ENCODE peak calls at places on chromosomes 4 and X, in nine cellular contexts. P, T, E, Y, I, L, V, Z and F are unnamed samples.

GRCh38 chr4:139835006-139835405 is 169.4 kb downstream of the MGST2 start:
- DNase-seq in V (no peak), Y (no peak), E (no peak), Z (no peak), P (no peak), L (no peak), T (no peak), I (no peak), F (no peak)

GRCh38 chr4:143023519-143023918 is 161.2 kb upstream of the USP38 start:
- DNase-seq in Y (no peak), T (no peak), Z (no peak), L (no peak), I (no peak), P (no peak), V (no peak), E (no peak), F (no peak)

GRCh38 chr4:145505945-145506344 is 24.3 kb downstream of the SMAD1 start:
- DNase-seq in E (no peak), Z (no peak), P (no peak), V (no peak), I (no peak), L (no peak), Y (no peak), T (no peak), F (no peak)

GRCh38 chrX:116379854-116380253 is 56.6 kb upstream of the SLC6A14 start:
- DNase-seq in E (no peak), P (no peak), L (peak; percentile 31), Y (no peak), T (no peak), Z (peak; percentile 6), V (no peak), I (no peak), F (no peak)

GRCh38 chr4:169106696-169107229 is 96.7 kb upstream of the CBR4 start:
- DNase-seq in I (no peak), Z (no peak), Y (no peak), V (no peak), P (no peak), E (no peak), T (no peak), L (no peak), F (no peak)

GRCh38 chr4:63919636-63920365 is 489.4 kb downstream of the TECRL start:
- DNase-seq in E (no peak), L (no peak), I (no peak), T (no peak), P (no peak), Z (no peak), V (peak; percentile 26), Y (no peak), F (no peak)

GRCh38 chrX:22109442-22109841 is 77.3 kb downstream of the PHEX start:
- DNase-seq in I (no peak), E (no peak), Y (no peak), L (no peak), V (no peak), T (no peak), P (no peak), Z (no peak), F (no peak)

GRCh38 chr4:7967063-7967440 is 27.4 kb upstream of the AFAP1 start:
- DNase-seq in L (no peak), E (no peak), T (no peak), Y (no peak), V (no peak), P (no peak), Z (no peak), I (no peak), F (no peak)

GRCh38 chrX:75086731-75087195 is 69.3 kb downstream of the ABCB7 start:
- DNase-seq in V (no peak), Y (no peak), L (no peak), I (no peak), P (no peak), Z (no peak), E (no peak), T (no peak), F (no peak)

GRCh38 chr4:151766691-151767090 is 5.9 kb upstream of the GATB start:
- DNase-seq in Y (no peak), L (no peak), I (no peak), E (no peak), T (no peak), Z (no peak), P (no peak), V (no peak), F (no peak)

GRCh38 chr4:189740873-189741272 is 199.8 kb upstream of the FRG1 start:
- DNase-seq in V (no peak), I (no peak), P (no peak), Z (no peak), T (no peak), L (no peak), E (no peak), Y (no peak), F (no peak)

GRCh38 chrX:103608305-103608963 is 671 bp downstream of the TCEAL3 start:
- DNase-seq in E (no peak), L (no peak), I (no peak), Y (no peak), V (no peak), Z (peak; percentile 13), P (peak; percentile 62), T (no peak), F (no peak)

GRCh38 chrX:39258331-39258730 is 457.1 kb downstream of the MID1IP1 start:
- DNase-seq in L (no peak), T (no peak), P (no peak), Y (no peak), I (no peak), E (no peak), Z (no peak), V (no peak), F (no peak)

GRCh38 chrX:94455782-94456181 is 781.8 kb downstream of the FAM133A start:
- DNase-seq in Y (no peak), L (no peak), E (no peak), P (no peak), Z (no peak), T (no peak), I (no peak), V (no peak), F (no peak)

GRCh38 chrX:265502-265901 is 15.7 kb upstream of the PLCXD1 start:
- DNase-seq in P (peak; percentile 42), L (no peak), Y (no peak), E (no peak), T (no peak), Z (no peak), I (no peak), V (peak; percentile 49), F (no peak)

GRCh38 chr4:80240976-80241375 is 25.5 kb upstream of the FGF5 start:
- DNase-seq in V (no peak), L (no peak), I (no peak), Z (no peak), E (no peak), T (no peak), P (no peak), Y (no peak), F (no peak)

GRCh38 chr4:145481164-145481941 is at the start of gene SMAD1:
- DNase-seq in Z (peak; percentile 89), L (peak; percentile 72), T (peak; percentile 80), I (peak; percentile 76), V (peak; percentile 90), P (peak; percentile 93), E (peak; percentile 51), Y (peak; percentile 86), F (peak; percentile 48)

GRCh38 chr4:169266661-169267060 is 4.1 kb downstream of the SH3RF1 start:
- DNase-seq in Y (no peak), E (no peak), L (no peak), I (no peak), P (no peak), Z (no peak), T (no peak), V (no peak), F (no peak)

GRCh38 chr4:48216563-48216962 is 53.1 kb downstream of the TEC start:
- DNase-seq in E (no peak), Y (no peak), P (no peak), V (no peak), Z (no peak), T (no peak), I (no peak), L (no peak), F (no peak)

GRCh38 chr4:179353791-179354190 is 1911.6 kb upstream of the AGA start:
- DNase-seq in V (no peak), P (no peak), E (no peak), I (no peak), T (no peak), L (no peak), Z (no peak), Y (no peak), F (no peak)

GRCh38 chrX:133335027-133335426 is 80.3 kb downstream of the GPC4 start:
- DNase-seq in P (no peak), Y (no peak), Z (no peak), L (no peak), V (no peak), E (no peak), I (peak; percentile 20), T (peak; percentile 4), F (no peak)
- TF ChIP-seq CTCF in P (peak; percentile 46), Y (peak; percentile 27), Z (peak; percentile 46), L (peak; percentile 32), V (peak; percentile 46), E (peak; percentile 47), I (peak; percentile 70), T (no peak), F (peak; percentile 55)

GRCh38 chr4:184355111-184355604 is 119.2 kb downstream of the IRF2 start:
- DNase-seq in P (no peak), T (peak; percentile 92), L (peak; percentile 46), Z (no peak), Y (no peak), I (peak; percentile 68), V (no peak), E (peak; percentile 21), F (peak; percentile 54)
- H3K27ac ChIP-seq in P (peak overlapping the region; percentile 58), T (peak overlapping the region; percentile 52), L (peak overlapping the region; percentile 76), Z (peak overlapping the region; percentile 88), Y (no peak overlapping the region), I (peak overlapping the region; percentile 42), V (peak overlapping the region; percentile 40), E (peak overlapping the region; percentile 61), F (peak overlapping the region; percentile 68)

DNA sequence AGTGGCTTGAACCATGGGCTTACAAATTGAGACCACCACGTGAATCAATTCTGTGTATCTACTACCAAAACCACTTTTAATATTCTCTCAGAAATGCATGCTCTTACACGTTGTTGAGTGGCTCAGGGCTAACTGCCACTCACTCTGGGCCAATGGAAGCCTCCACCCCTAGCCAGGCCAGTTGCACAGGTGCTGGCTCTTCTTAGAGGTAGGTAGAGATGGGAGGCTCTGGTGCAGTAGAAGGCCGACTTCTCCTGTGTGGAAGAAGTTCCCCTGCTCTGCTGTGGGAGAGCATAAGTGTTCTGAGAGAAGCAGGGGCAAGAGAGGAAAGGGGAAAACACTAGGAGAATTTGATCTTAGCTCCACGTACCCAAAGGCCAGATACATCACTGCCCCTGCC is 25.0 kb upstream of the BBS12 start:
- DNase-seq in Z (no peak), E (no peak), Y (no peak), I (no peak), V (no peak), P (no peak), T (no peak), L (no peak), F (no peak)
- H3K4me3 ChIP-seq in Z (no peak overlapping the region), E (no peak overlapping the region), Y (no peak overlapping the region), I (no peak overlapping the region), V (no peak overlapping the region), P (no peak overlapping the region), T (no peak overlapping the region), L (no peak overlapping the region), F (no peak overlapping the region)

DNA sequence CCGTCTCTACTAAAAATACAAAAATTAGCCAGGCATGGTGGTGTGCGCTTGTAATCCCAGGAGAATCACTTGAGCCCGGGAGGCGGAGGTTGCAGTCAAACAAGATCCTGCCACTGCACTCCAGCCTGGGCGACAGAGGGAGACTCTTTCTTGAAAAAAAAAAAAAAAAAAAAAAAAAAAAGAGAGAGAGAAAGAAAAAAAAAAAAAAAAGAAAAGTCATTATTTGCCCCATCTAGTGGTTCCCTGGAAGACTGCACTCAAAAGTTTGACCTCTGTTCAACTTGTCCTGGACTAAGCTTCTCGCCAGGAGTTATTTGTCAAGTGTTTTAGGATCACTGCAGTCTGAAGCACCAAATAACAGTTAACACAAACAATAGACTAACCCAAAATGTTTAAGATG is 45.3 kb upstream of the KCTD8 start:
- DNase-seq in L (no peak), Z (no peak), T (no peak), V (no peak), E (no peak), P (no peak), Y (no peak), I (peak; percentile 16), F (no peak)
- TF ChIP-seq CTCF in L (no peak), Z (peak; percentile 23), T (peak; percentile 10), V (peak; percentile 25), E (no peak), P (no peak), Y (no peak), I (peak; percentile 55), F (peak; percentile 36)